ENCODE peak calls at places on chromosome 1, in eight cellular contexts. One of them, this sample, is unnamed.

GRCh38 chr1:223419561-223419960 is 26.3 kb downstream of the CCDC185 start:
- DNase-seq in A172: no peak
- DNase-seq in ELR: no peak
- DNase-seq in stimulated activated naive B cell treated with anti-CD40 and anti-IgM and Interleukin-4, amounts not matched to agents 10 μg/mL and 1 μg/mL and 100 μg/mL, for 72 hours: no peak
- DNase-seq in germinal center: no peak
- DNase-seq in fibroblast of pulmonary artery: no peak
- DNase-seq in stimulated activated CD4-positive, alpha-beta T cell treated with anti-CD3 and anti-CD28 coated beads, Interleukin-1b, Interleukin-23, amount 100 ng/mL, for 1 hour: no peak
- DNase-seq in CD8-positive, alpha-beta T cell: no peak
- DNase-seq in this sample: no peak

GRCh38 chr1:62725981-62726588 is 37.9 kb upstream of the DOCK7 start:
- DNase-seq in stimulated activated CD4-positive, alpha-beta T cell treated with anti-CD3 and anti-CD28 coated beads, Interleukin-1b, Interleukin-23, amount 100 ng/mL, for 1 hour: no peak
- DNase-seq in ELR: no peak
- DNase-seq in germinal center: no peak
- DNase-seq in CD8-positive, alpha-beta T cell: no peak
- DNase-seq in A172: no peak
- DNase-seq in stimulated activated naive B cell treated with anti-CD40 and anti-IgM and Interleukin-4, amounts not matched to agents 10 μg/mL and 1 μg/mL and 100 μg/mL, for 72 hours: no peak
- DNase-seq in fibroblast of pulmonary artery: peak; percentile 29
- DNase-seq in this sample: no peak

GRCh38 chr1:47669081-47669585 is 231.3 kb downstream of the FOXD2 start:
- DNase-seq in stimulated activated naive B cell treated with anti-CD40 and anti-IgM and Interleukin-4, amounts not matched to agents 10 μg/mL and 1 μg/mL and 100 μg/mL, for 72 hours: no peak
- DNase-seq in stimulated activated CD4-positive, alpha-beta T cell treated with anti-CD3 and anti-CD28 coated beads, Interleukin-1b, Interleukin-23, amount 100 ng/mL, for 1 hour: no peak
- DNase-seq in ELR: no peak
- DNase-seq in germinal center: peak; percentile 17
- DNase-seq in fibroblast of pulmonary artery: no peak
- DNase-seq in CD8-positive, alpha-beta T cell: no peak
- DNase-seq in A172: no peak
- DNase-seq in this sample: no peak

GRCh38 chr1:869499-870244 is 54.1 kb upstream of the SAMD11 start:
- DNase-seq in stimulated activated CD4-positive, alpha-beta T cell treated with anti-CD3 and anti-CD28 coated beads, Interleukin-1b, Interleukin-23, amount 100 ng/mL, for 1 hour: peak; percentile 71
- DNase-seq in fibroblast of pulmonary artery: peak; percentile 39
- DNase-seq in stimulated activated naive B cell treated with anti-CD40 and anti-IgM and Interleukin-4, amounts not matched to agents 10 μg/mL and 1 μg/mL and 100 μg/mL, for 72 hours: peak; percentile 78
- DNase-seq in CD8-positive, alpha-beta T cell: peak; percentile 90
- DNase-seq in ELR: peak; percentile 58
- DNase-seq in germinal center: peak; percentile 82
- DNase-seq in A172: peak; percentile 13
- DNase-seq in this sample: peak; percentile 4

GRCh38 chr1:65817891-65818290 is 25.2 kb downstream of the PDE4B start:
- DNase-seq in germinal center: no peak
- DNase-seq in ELR: no peak
- DNase-seq in A172: no peak
- DNase-seq in fibroblast of pulmonary artery: no peak
- DNase-seq in CD8-positive, alpha-beta T cell: no peak
- DNase-seq in stimulated activated naive B cell treated with anti-CD40 and anti-IgM and Interleukin-4, amounts not matched to agents 10 μg/mL and 1 μg/mL and 100 μg/mL, for 72 hours: no peak
- DNase-seq in stimulated activated CD4-positive, alpha-beta T cell treated with anti-CD3 and anti-CD28 coated beads, Interleukin-1b, Interleukin-23, amount 100 ng/mL, for 1 hour: no peak
- DNase-seq in this sample: no peak

GRCh38 chr1:212434992-212435391 is 2.3 kb downstream of the NENF start:
- DNase-seq in ELR: no peak
- DNase-seq in stimulated activated naive B cell treated with anti-CD40 and anti-IgM and Interleukin-4, amounts not matched to agents 10 μg/mL and 1 μg/mL and 100 μg/mL, for 72 hours: no peak
- DNase-seq in stimulated activated CD4-positive, alpha-beta T cell treated with anti-CD3 and anti-CD28 coated beads, Interleukin-1b, Interleukin-23, amount 100 ng/mL, for 1 hour: no peak
- DNase-seq in fibroblast of pulmonary artery: no peak
- DNase-seq in A172: no peak
- DNase-seq in germinal center: no peak
- DNase-seq in CD8-positive, alpha-beta T cell: no peak
- DNase-seq in this sample: no peak

GRCh38 chr1:105544475-105544874 is 1512.0 kb upstream of the PRMT6 start:
- DNase-seq in CD8-positive, alpha-beta T cell: no peak
- DNase-seq in ELR: peak; percentile 71
- DNase-seq in fibroblast of pulmonary artery: peak; percentile 14
- DNase-seq in stimulated activated CD4-positive, alpha-beta T cell treated with anti-CD3 and anti-CD28 coated beads, Interleukin-1b, Interleukin-23, amount 100 ng/mL, for 1 hour: no peak
- DNase-seq in germinal center: no peak
- DNase-seq in A172: peak; percentile 2
- DNase-seq in stimulated activated naive B cell treated with anti-CD40 and anti-IgM and Interleukin-4, amounts not matched to agents 10 μg/mL and 1 μg/mL and 100 μg/mL, for 72 hours: no peak
- DNase-seq in this sample: no peak

GRCh38 chr1:98704474-98704873 is 43.0 kb downstream of the SNX7 start:
- DNase-seq in germinal center: no peak
- DNase-seq in ELR: no peak
- DNase-seq in A172: no peak
- DNase-seq in CD8-positive, alpha-beta T cell: no peak
- DNase-seq in stimulated activated CD4-positive, alpha-beta T cell treated with anti-CD3 and anti-CD28 coated beads, Interleukin-1b, Interleukin-23, amount 100 ng/mL, for 1 hour: no peak
- DNase-seq in fibroblast of pulmonary artery: peak; percentile 46
- DNase-seq in stimulated activated naive B cell treated with anti-CD40 and anti-IgM and Interleukin-4, amounts not matched to agents 10 μg/mL and 1 μg/mL and 100 μg/mL, for 72 hours: no peak
- DNase-seq in this sample: peak; percentile 0

GRCh38 chr1:213284626-213285025 is 233.6 kb downstream of the RPS6KC1 start:
- DNase-seq in fibroblast of pulmonary artery: peak; percentile 28
- DNase-seq in germinal center: no peak
- DNase-seq in CD8-positive, alpha-beta T cell: no peak
- DNase-seq in ELR: peak; percentile 47
- DNase-seq in stimulated activated naive B cell treated with anti-CD40 and anti-IgM and Interleukin-4, amounts not matched to agents 10 μg/mL and 1 μg/mL and 100 μg/mL, for 72 hours: no peak
- DNase-seq in stimulated activated CD4-positive, alpha-beta T cell treated with anti-CD3 and anti-CD28 coated beads, Interleukin-1b, Interleukin-23, amount 100 ng/mL, for 1 hour: no peak
- DNase-seq in A172: peak; percentile 24
- DNase-seq in this sample: peak; percentile 6

GRCh38 chr1:108750476-108751191 is 4.2 kb downstream of the STXBP3 start:
- DNase-seq in fibroblast of pulmonary artery: no peak
- DNase-seq in A172: no peak
- DNase-seq in germinal center: no peak
- DNase-seq in stimulated activated CD4-positive, alpha-beta T cell treated with anti-CD3 and anti-CD28 coated beads, Interleukin-1b, Interleukin-23, amount 100 ng/mL, for 1 hour: no peak
- DNase-seq in stimulated activated naive B cell treated with anti-CD40 and anti-IgM and Interleukin-4, amounts not matched to agents 10 μg/mL and 1 μg/mL and 100 μg/mL, for 72 hours: no peak
- DNase-seq in CD8-positive, alpha-beta T cell: no peak
- DNase-seq in ELR: peak; percentile 8
- DNase-seq in this sample: no peak

GRCh38 chr1:171486048-171486519 is 754 bp downstream of the PRRC2C start:
- DNase-seq in fibroblast of pulmonary artery: peak; percentile 71
- DNase-seq in stimulated activated CD4-positive, alpha-beta T cell treated with anti-CD3 and anti-CD28 coated beads, Interleukin-1b, Interleukin-23, amount 100 ng/mL, for 1 hour: peak; percentile 50
- DNase-seq in A172: peak; percentile 70
- DNase-seq in germinal center: peak; percentile 47
- DNase-seq in stimulated activated naive B cell treated with anti-CD40 and anti-IgM and Interleukin-4, amounts not matched to agents 10 μg/mL and 1 μg/mL and 100 μg/mL, for 72 hours: peak; percentile 73
- DNase-seq in ELR: peak; percentile 85
- DNase-seq in CD8-positive, alpha-beta T cell: peak; percentile 74
- DNase-seq in this sample: peak; percentile 51

GRCh38 chr1:9593492-9594465 is 5.1 kb downstream of the TMEM201 start:
- DNase-seq in CD8-positive, alpha-beta T cell: no peak
- DNase-seq in A172: peak; percentile 69
- DNase-seq in stimulated activated CD4-positive, alpha-beta T cell treated with anti-CD3 and anti-CD28 coated beads, Interleukin-1b, Interleukin-23, amount 100 ng/mL, for 1 hour: no peak
- DNase-seq in stimulated activated naive B cell treated with anti-CD40 and anti-IgM and Interleukin-4, amounts not matched to agents 10 μg/mL and 1 μg/mL and 100 μg/mL, for 72 hours: peak; percentile 43
- DNase-seq in ELR: peak; percentile 63
- DNase-seq in germinal center: peak; percentile 73
- DNase-seq in fibroblast of pulmonary artery: peak; percentile 74
- DNase-seq in this sample: no peak

GRCh38 chr1:39409055-39409816 is 82.2 kb upstream of the BMP8A start:
- DNase-seq in stimulated activated naive B cell treated with anti-CD40 and anti-IgM and Interleukin-4, amounts not matched to agents 10 μg/mL and 1 μg/mL and 100 μg/mL, for 72 hours: no peak
- DNase-seq in germinal center: no peak
- DNase-seq in stimulated activated CD4-positive, alpha-beta T cell treated with anti-CD3 and anti-CD28 coated beads, Interleukin-1b, Interleukin-23, amount 100 ng/mL, for 1 hour: no peak
- DNase-seq in fibroblast of pulmonary artery: peak; percentile 75
- DNase-seq in CD8-positive, alpha-beta T cell: peak; percentile 63
- DNase-seq in ELR: peak; percentile 71
- DNase-seq in A172: no peak
- DNase-seq in this sample: peak; percentile 67

This sample was measured in fibroblast of the conjunctiva.